ENCODE peak calls at places on chromosome 17, in seven cellular contexts. Q is GM10248, U is Peyer's patch, O is dorsolateral prefrontal cortex, P is lower leg skin, D is lung, C is A549. R is an unnamed sample.

GRCh38 chr17:4897198-4897657 is 2.1 kb upstream of the C17orf107 start:
- DNase-seq in C (no peak), P (no peak), Q (no peak), O (no peak), U (no peak), D (no peak), R (no peak)

GRCh38 chr17:15398736-15399331 is 57.4 kb upstream of the TEKT3 start:
- DNase-seq in P (peak), U (no peak), D (no peak), C (peak), O (peak), Q (no peak), R (no peak)

GRCh38 chr17:35187481-35187880 is 6.7 kb downstream of the SLC35G3 start:
- DNase-seq in C (no peak), P (no peak), Q (no peak), U (no peak), O (no peak), D (no peak), R (no peak)

GRCh38 chr17:29663155-29663554 is 40.4 kb upstream of the CORO6 start:
- DNase-seq in Q (no peak), O (no peak), U (no peak), D (no peak), C (peak), P (no peak), R (no peak)

GRCh38 chr17:30161601-30162000 is 45.0 kb downstream of the NSRP1 start:
- DNase-seq in Q (no peak), O (no peak), D (no peak), P (no peak), C (no peak), U (no peak), R (no peak)

GRCh38 chr17:60142872-60143499 is 6.8 kb upstream of the CA4 start:
- DNase-seq in P (peak), O (peak), C (peak), U (peak), D (peak), Q (peak), R (peak)

GRCh38 chr17:74851612-74852236 is 8.0 kb downstream of the GRIN2C start:
- DNase-seq in P (no peak), D (no peak), Q (no peak), O (no peak), U (peak), C (no peak), R (no peak)

GRCh38 chr17:80737106-80738019 is 192.7 kb downstream of the RPTOR start:
- DNase-seq in O (no peak), U (peak), D (no peak), P (no peak), Q (peak), C (no peak), R (peak)

GRCh38 chr17:66443601-66444000 is 141.2 kb downstream of the PRKCA start:
- DNase-seq in U (no peak), O (no peak), Q (no peak), D (no peak), C (no peak), P (no peak), R (no peak)

GRCh38 chr17:38428150-38428642 is at the start of gene ARHGAP23:
- DNase-seq in D (peak), U (peak), C (peak), P (no peak), O (peak), Q (peak), R (peak)

GRCh38 chr17:29778936-29779811 is 150.9 kb downstream of the SSH2 start:
- DNase-seq in P (peak), Q (peak), O (peak), C (peak), D (peak), U (peak), R (peak)

GRCh38 chr17:78140169-78141051 is 5.8 kb upstream of the C17orf99 start:
- DNase-seq in U (peak), C (peak), D (peak), P (peak), O (no peak), Q (peak), R (peak)

GRCh38 chr17:73165616-73166404 is 1.0 kb downstream of the SSTR2 start:
- DNase-seq in D (no peak), Q (no peak), C (no peak), P (no peak), O (no peak), U (no peak), R (peak)

GRCh38 chr17:72338847-72339790 is 218.3 kb downstream of the SOX9 start:
- DNase-seq in Q (no peak), U (peak), C (peak), D (no peak), O (no peak), P (no peak), R (no peak)

GRCh38 chr17:30824356-30825145 is at the start of gene CRLF3:
- DNase-seq in P (peak), Q (peak), O (peak), D (peak), U (peak), C (peak), R (peak)

GRCh38 chr17:36602924-36603384 is 1.6 kb downstream of the MRM1 start:
- DNase-seq in C (peak), O (no peak), D (peak), Q (peak), P (no peak), U (peak), R (peak)

GRCh38 chr17:81040791-81041337 is 5.9 kb downstream of the BAIAP2 start:
- DNase-seq in C (peak), O (no peak), P (no peak), U (no peak), Q (peak), D (no peak), R (peak)

GRCh38 chr17:2594657-2595085 is 1.2 kb downstream of the PAFAH1B1 start:
- DNase-seq in D (no peak), P (no peak), U (no peak), Q (no peak), C (peak), O (no peak), R (no peak)

GRCh38 chr17:70171159-70171558 is 1.8 kb downstream of the KCNJ2 start:
- DNase-seq in U (no peak), D (no peak), C (no peak), P (no peak), O (no peak), Q (no peak), R (no peak)

GRCh38 chr17:70166571-70166970 is 2.8 kb upstream of the KCNJ2 start:
- DNase-seq in O (no peak), U (no peak), C (no peak), Q (no peak), D (no peak), P (no peak), R (no peak)

GRCh38 chr17:70169707-70170597 is 620 bp downstream of the KCNJ2 start:
- DNase-seq in C (no peak), U (no peak), D (no peak), O (no peak), Q (no peak), P (no peak), R (no peak)

GRCh38 chr17:70168979-70169706 is at the start of gene KCNJ2:
- DNase-seq in Q (peak), U (peak), P (peak), D (peak), C (peak), O (peak), R (peak)

DNA sequence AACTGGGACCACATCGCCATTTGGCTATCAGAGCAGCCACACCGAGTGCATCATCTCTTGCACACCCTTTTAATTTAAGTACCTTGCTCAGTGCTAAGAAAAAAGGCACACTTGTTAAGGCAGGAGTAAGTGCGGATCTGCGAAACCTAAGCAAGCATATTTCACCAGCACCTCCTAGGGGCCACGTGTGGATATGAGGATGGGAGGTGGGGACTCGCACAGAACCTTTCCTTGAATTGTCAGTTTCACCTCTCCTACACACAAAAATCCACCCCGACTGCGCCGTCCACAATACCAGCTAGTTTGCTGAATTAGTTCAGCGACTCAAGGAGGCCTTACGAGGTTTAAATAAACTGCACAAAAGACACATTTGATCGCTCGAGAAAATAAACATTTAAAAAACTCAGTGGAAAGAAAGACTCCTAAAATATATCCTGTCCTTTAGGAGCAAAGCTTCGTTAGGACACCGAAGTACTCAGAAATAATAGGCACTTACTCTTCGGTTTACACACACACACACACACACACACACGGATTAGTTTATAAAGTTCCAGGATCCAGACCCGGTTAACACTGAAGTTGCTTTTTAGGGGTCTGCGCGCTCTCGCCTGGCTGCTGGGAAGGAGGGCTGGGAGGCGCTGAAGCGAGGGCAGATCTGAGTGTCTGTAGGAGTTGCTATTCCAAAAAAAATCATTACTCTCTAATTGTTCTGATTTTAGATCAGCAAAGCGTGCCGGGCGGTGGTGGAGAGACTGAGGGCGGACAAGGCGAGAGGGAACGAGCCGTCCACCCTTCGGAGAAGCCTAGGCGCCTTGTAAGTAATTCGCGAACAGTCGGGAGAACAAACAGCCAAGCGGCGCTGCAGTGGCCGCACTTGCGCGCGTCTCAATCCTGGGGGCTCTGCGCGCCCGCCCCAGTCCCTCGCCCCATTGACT is 1.0 kb upstream of the KCNJ2 start:
- DNase-seq in O (peak), C (peak), P (peak), U (peak), D (peak), Q (peak), R (peak)
- TF ChIP-seq CTCF in O (peak), C (peak), P (peak), U (peak), D (peak), Q (peak), R (peak)

DNA sequence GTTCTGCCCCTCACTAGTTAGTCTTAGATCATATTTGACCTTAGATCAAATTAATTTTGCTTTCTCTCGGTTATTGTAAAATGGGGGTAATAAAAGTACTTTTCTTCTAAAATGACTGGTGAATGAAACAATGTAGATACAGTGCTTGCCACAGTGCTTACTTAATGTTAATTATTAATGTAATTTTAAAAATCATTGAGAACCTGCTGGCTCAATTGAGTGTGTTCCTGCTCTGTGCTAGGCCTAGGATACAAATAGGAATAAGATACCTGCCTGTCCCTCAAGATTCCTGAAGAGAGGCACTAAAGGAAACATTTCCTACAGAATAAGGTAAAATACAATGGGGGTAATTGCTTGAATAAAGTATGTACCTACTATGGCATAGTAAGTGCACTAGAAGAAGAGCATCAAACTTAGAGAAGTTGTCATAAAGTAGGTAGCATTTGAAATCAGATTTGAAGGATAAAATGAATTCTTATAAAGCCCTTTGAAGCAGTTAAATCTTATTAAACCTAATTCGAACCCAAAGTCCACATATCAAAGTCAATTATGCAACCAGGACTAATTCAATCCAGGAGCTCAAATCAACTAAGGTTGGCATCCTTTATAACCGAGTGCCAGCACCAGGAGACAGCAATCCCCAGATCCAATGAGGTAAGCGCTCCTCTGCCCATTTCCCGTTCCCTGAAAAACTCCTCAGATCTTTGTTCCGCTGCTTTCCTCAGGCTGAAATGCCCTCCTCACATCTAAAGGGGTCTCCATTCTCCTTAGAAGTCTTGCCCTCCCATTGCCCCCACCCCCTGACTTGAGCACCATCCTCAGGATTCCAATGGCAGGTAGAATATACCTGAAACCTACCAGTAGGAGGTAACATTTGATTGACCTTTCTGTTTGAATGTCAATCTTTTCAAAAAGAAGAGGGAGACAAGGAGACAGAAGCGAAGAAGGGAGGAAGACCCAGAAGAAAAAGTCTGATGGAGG is 2.4 kb upstream of the MED13 start:
- DNase-seq in U (no peak), C (no peak), D (no peak), P (no peak), Q (no peak), O (no peak), R (no peak)
- TF ChIP-seq CTCF in U (no peak), C (no peak), D (no peak), P (no peak), Q (no peak), O (no peak), R (no peak)

GRCh38 chr17:44174427-44174826 is 3.9 kb downstream of the ASB16 start:
- DNase-seq in D (no peak), U (no peak), Q (no peak), P (no peak), O (no peak), C (no peak), R (no peak)

GRCh38 chr17:44167181-44167861 is 3.2 kb upstream of the ASB16 start:
- DNase-seq in O (no peak), U (no peak), P (no peak), C (no peak), Q (no peak), D (no peak), R (no peak)

GRCh38 chr17:44171931-44172455 is 1.5 kb downstream of the ASB16 start:
- DNase-seq in P (no peak), D (no peak), U (no peak), Q (no peak), O (no peak), C (no peak), R (no peak)

GRCh38 chr17:44170135-44170498 is 387 bp upstream of the ASB16 start:
- DNase-seq in Q (no peak), C (no peak), D (no peak), O (no peak), P (no peak), U (no peak), R (no peak)

DNA sequence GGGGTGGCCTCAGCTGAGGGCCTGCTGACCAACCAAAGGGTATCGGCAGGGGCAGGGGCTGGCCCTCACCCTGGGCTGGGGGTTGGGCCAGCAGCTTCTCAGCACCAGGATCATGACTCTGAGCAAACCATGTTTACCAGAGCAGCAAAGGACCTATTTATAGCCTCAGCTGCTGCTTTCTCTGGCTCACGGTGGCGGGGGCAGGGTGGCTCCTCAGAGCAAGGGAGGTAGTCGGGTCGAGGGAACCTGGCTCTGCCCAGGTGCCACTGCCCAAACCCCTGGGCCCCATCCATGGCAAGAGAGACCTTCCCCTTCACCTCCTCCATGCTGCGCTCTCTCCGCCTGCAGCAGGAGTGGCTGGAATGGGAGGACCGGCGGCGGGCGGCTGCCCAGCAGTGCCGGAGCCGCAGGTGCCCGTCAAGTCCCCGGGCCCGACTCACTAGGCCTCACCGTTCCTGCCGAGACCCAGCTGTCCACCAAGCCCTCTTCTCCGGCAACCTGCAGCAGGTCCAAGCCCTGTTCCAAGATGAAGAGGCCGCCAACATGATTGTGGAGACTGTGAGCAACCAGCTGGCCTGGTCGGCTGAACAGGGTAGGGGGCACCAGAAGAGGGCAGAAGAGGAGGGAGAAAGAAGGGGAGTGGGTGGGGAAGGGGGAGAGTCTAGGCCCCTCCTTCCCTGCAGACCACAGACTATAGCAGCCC is at the start of gene ASB16:
- DNase-seq in D (no peak), Q (no peak), C (no peak), U (no peak), O (no peak), P (no peak), R (no peak)
- TF ChIP-seq CTCF in D (no peak), Q (no peak), C (no peak), U (no peak), O (no peak), P (no peak), R (no peak)

DNA sequence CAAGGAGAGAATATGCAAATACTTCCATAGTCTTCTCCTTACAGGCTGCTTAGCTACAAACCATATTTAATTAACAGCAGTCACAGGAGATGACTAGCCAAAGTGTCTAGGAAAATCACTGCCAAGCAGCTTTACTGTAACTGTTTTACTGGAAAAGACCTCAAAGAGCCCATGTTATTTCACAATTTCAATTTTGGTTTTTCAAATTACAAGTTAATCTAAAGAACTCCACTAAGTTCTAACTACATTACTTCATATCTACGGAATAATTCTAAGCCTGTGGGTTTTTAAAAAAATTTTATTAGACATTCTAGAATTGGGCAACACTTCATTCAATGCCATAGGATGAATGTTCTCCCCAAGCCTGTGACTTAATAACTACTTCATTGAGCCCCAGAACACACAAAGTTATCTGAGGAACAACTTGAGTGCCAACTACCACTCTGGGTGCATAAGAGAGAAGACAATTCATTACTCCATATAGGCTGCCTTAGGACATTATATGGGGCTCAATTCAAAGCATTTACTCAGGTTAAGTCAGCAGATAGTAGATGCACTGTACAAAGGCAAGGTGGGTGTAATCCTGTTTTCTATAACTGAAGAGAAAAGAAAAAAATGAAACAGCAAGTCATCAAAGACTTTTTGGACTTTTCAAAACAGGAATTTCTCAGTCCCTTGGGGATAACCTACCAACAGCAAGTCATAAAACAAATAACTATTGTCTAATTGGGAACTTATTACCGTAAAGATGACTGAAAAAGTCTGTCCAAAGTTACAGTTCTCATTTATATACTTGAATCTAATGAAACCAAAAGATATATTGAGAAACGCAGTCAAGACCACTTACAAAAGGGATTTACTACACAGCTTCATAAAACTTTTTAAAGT is 33.0 kb downstream of the STAT3 start:
- DNase-seq in D (no peak), Q (no peak), O (no peak), P (no peak), U (no peak), C (no peak), R (no peak)
- TF ChIP-seq CTCF in D (no peak), Q (no peak), O (no peak), P (no peak), U (no peak), C (no peak), R (no peak)

DNA sequence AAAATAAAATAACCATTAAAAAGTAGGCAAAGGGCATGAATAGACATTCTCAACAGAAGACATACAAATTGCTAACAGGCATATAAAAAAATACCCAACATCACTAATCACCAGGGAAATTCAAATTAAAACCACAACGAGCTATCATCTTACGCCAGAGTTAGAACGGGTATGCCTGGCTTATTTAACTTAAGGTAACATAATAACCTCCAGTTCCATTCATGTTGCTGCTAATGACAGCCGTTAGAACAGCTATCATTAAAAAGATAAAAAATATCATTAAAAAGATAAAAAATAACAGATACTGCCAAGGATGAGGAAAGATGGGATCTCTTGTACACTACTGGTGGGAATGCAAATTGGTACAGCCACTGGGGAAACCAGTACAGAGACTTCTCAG is 89.3 kb downstream of the GAS7 start:
- DNase-seq in C (no peak), O (no peak), Q (no peak), P (no peak), U (no peak), D (no peak), R (no peak)
- TF ChIP-seq CTCF in C (no peak), O (no peak), Q (no peak), P (no peak), U (no peak), D (no peak), R (no peak)